ENCODE peak calls at places on chromosomes 7 and 10, in eight cellular contexts. V is stimulated activated CD4-positive, alpha-beta T cell treated with anti-CD3 and anti-CD28 coated beads, Interleukin-12 subunit alpha, Interleukin-12 subunit beta, amount 100 ng/mL, for 48 hours; B is astrocyte of the spinal cord; P is ELF-1; Y is activated CD4-positive, alpha-beta T cell treated with anti-CD3 and anti-CD28 coated beads for 48 hours; R is chondrocyte; W is T-helper 17 cell; K is hepatocyte. F is an unnamed sample.

GRCh38 chr7:104444019-104444418 is 115.6 kb downstream of the LHFPL3 start:
- DNase-seq in R (no peak), W (no peak), B (no peak), V (no peak), Y (no peak), K (no peak), P (no peak), F (no peak)

GRCh38 chr10:5034588-5034987 is 30.9 kb upstream of the AKR1C2 start:
- DNase-seq in B (no peak), V (no peak), W (no peak), K (no peak), R (no peak), P (no peak), Y (no peak), F (no peak)

GRCh38 chr10:14584643-14585042 is 190.1 kb downstream of the FAM107B start:
- DNase-seq in R (no peak), P (no peak), B (no peak), Y (peak), V (no peak), K (no peak), W (no peak), F (no peak)

GRCh38 chr10:123521076-123521475 is 145.1 kb upstream of the GPR26 start:
- DNase-seq in V (no peak), B (no peak), Y (no peak), P (no peak), W (no peak), K (no peak), R (no peak), F (no peak)

GRCh38 chr10:62817763-62818425 is 1.7 kb upstream of the EGR2 start:
- DNase-seq in P (peak), Y (peak), W (peak), V (peak), K (peak), B (peak), R (peak), F (peak)

GRCh38 chr10:77899080-77899477 is 27.5 kb downstream of the DLG5 start:
- DNase-seq in W (no peak), K (no peak), P (no peak), B (peak), V (no peak), R (no peak), Y (no peak), F (no peak)

GRCh38 chr7:65946895-65947294 is 35.1 kb downstream of the GUSB start:
- DNase-seq in Y (no peak), R (no peak), V (no peak), K (no peak), W (no peak), P (no peak), B (peak), F (no peak)

GRCh38 chr7:94509264-94509878 is at the start of gene CASD1:
- DNase-seq in V (peak), P (peak), R (peak), Y (peak), K (no peak), B (peak), W (peak), F (peak)

GRCh38 chr10:70950062-70950461 is 61.7 kb upstream of the PCBD1 start:
- DNase-seq in B (no peak), R (peak), Y (no peak), K (no peak), P (peak), V (no peak), W (no peak), F (no peak)

GRCh38 chr10:79399242-79399831 is 46.1 kb downstream of the ZCCHC24 start:
- DNase-seq in V (no peak), R (no peak), B (peak), Y (no peak), K (peak), W (no peak), P (peak), F (peak)

GRCh38 chr7:116097365-116098009 is 66.9 kb upstream of the TFEC start:
- DNase-seq in B (peak), P (no peak), Y (no peak), R (no peak), K (no peak), V (no peak), W (no peak), F (no peak)

GRCh38 chr7:27419581-27420177 is 177.1 kb downstream of the EVX1 start:
- DNase-seq in W (no peak), Y (no peak), P (no peak), R (no peak), K (no peak), B (no peak), V (no peak), F (no peak)

GRCh38 chr10:19041176-19041575 is 7.4 kb upstream of the MALRD1 start:
- DNase-seq in V (no peak), W (no peak), B (no peak), Y (no peak), R (no peak), K (no peak), P (no peak), F (no peak)

F was measured in NCI-H510A.